ENCODE peak calls at places on chromosomes 1 and 21, in ten cellular contexts. T is transverse colon, V is IMR-90, K is stomach, I is mesendoderm, M is NT2/D1, A is neural progenitor cell, Q is keratinocyte, S is endothelial cell of umbilical vein, W is osteoblast. E is an unnamed sample. For H3K4me1, the result is how much of the 10 kb centered on the place peaks cover.

GRCh38 chr1:61400131-61400530 is 317.8 kb downstream of the NFIA start:
- DNase-seq in T (no peak), V (no peak), K (no peak), I (no peak), M (no peak), A (no peak), Q (no peak), S (peak), W (peak), E (no peak)

GRCh38 chr1:6962956-6963915 is 178.0 kb downstream of the CAMTA1 start:
- DNase-seq in T (peak), V (no peak), K (peak), I (no peak), M (peak), A (peak), Q (no peak), S (peak), W (peak), E (peak)

GRCh38 chr1:151282883-151283725 is 1.0 kb downstream of the ZNF687 start:
- DNase-seq in T (peak), V (no peak), K (peak), I (peak), M (no peak), A (peak), Q (no peak), S (peak), W (peak), E (peak)

GRCh38 chr1:8251635-8252034 is 66.3 kb upstream of the SLC45A1 start:
- DNase-seq in T (no peak), V (no peak), K (no peak), I (no peak), M (no peak), A (no peak), Q (no peak), S (no peak), W (no peak), E (peak)

GRCh38 chr1:196078691-196079090 is 529.5 kb downstream of the KCNT2 start:
- DNase-seq in T (no peak), V (peak), K (no peak), I (no peak), M (no peak), A (no peak), Q (no peak), S (no peak), W (no peak), E (no peak)

GRCh38 chr1:47991187-47991586 is 6.0 kb downstream of the TRABD2B start:
- DNase-seq in T (no peak), V (no peak), K (no peak), I (peak), M (no peak), A (no peak), Q (peak), S (no peak), W (peak), E (no peak)

GRCh38 chr1:169874229-169874628 is 19.5 kb downstream of the SCYL3 start:
- DNase-seq in T (no peak), V (peak), K (no peak), I (no peak), M (no peak), A (no peak), Q (no peak), S (no peak), W (peak), E (no peak)

GRCh38 chr21:44392916-44393315 is 39.5 kb downstream of the TRPM2 start:
- DNase-seq in T (no peak), V (no peak), K (no peak), I (no peak), M (no peak), A (peak), Q (no peak), S (no peak), W (peak), E (no peak)

GRCh38 chr1:18515120-18515667 is 34.5 kb downstream of the KLHDC7A start:
- DNase-seq in T (no peak), V (no peak), K (no peak), I (no peak), M (no peak), A (no peak), Q (no peak), S (no peak), W (no peak), E (no peak)

GRCh38 chr1:248243204-248243603 is 12.0 kb downstream of the OR2M4 start:
- DNase-seq in T (no peak), V (peak), K (no peak), I (peak), M (peak), A (peak), Q (no peak), S (no peak), W (peak), E (no peak)

GRCh38 chr1:215181518-215181917 is 99.0 kb downstream of the KCNK2 start:
- DNase-seq in T (no peak), V (no peak), K (no peak), I (no peak), M (no peak), A (peak), Q (no peak), S (peak), W (no peak), E (no peak)

GRCh38 chr1:67746299-67746698 is 61.3 kb downstream of the GADD45A start:
- DNase-seq in T (no peak), V (no peak), K (no peak), I (peak), M (peak), A (peak), Q (no peak), S (no peak), W (no peak), E (no peak)

GRCh38 chr1:47866631-47867446 is 130.3 kb downstream of the TRABD2B start:
- DNase-seq in T (no peak), V (no peak), K (no peak), I (no peak), M (no peak), A (no peak), Q (no peak), S (no peak), W (no peak), E (no peak)

GRCh38 chr1:204858381-204858821 is 12.3 kb upstream of the NFASC start:
- DNase-seq in T (no peak), V (no peak), K (no peak), I (no peak), M (peak), A (peak), Q (no peak), S (no peak), W (no peak), E (no peak)

GRCh38 chr1:15869413-15869812 is 21.9 kb downstream of the SPEN start:
- DNase-seq in T (no peak), V (no peak), K (no peak), I (no peak), M (no peak), A (no peak), Q (no peak), S (no peak), W (no peak), E (no peak)

GRCh38 chr1:51231121-51231520 is 5.0 kb upstream of the RNF11 start:
- DNase-seq in T (no peak), V (peak), K (no peak), I (no peak), M (no peak), A (no peak), Q (no peak), S (no peak), W (peak), E (no peak)

GRCh38 chr1:97145321-97145956 is 423.9 kb downstream of the PTBP2 start:
- DNase-seq in T (no peak), V (peak), K (no peak), I (no peak), M (no peak), A (peak), Q (no peak), S (peak), W (peak), E (no peak)

GRCh38 chr1:45327644-45328515 is 1.2 kb downstream of the HPDL start:
- DNase-seq in T (peak), V (no peak), K (no peak), I (peak), M (no peak), A (no peak), Q (no peak), S (no peak), W (peak), E (no peak)

GRCh38 chr1:54260810-54261209 is 60.8 kb downstream of the MRPL37 start:
- DNase-seq in T (no peak), V (no peak), K (no peak), I (no peak), M (no peak), A (no peak), Q (no peak), S (no peak), W (no peak), E (no peak)

GRCh38 chr1:91450260-91450659 is 45.6 kb upstream of the HFM1 start:
- DNase-seq in T (no peak), V (no peak), K (no peak), I (no peak), M (no peak), A (no peak), Q (no peak), S (no peak), W (no peak), E (no peak)

GRCh38 chr1:94527447-94528031 is 14.0 kb downstream of the F3 start:
- DNase-seq in T (no peak), V (peak), K (no peak), I (peak), M (no peak), A (peak), Q (no peak), S (peak), W (no peak), E (no peak)

GRCh38 chr1:169368406-169368769 is 393 bp downstream of the BLZF1 start:
- DNase-seq in T (peak), V (peak), K (peak), I (no peak), M (no peak), A (peak), Q (no peak), S (peak), W (no peak), E (no peak)

GRCh38 chr1:147736847-147737246 is 23.6 kb downstream of the GJA5 start:
- DNase-seq in T (no peak), V (no peak), K (no peak), I (no peak), M (no peak), A (no peak), Q (no peak), S (no peak), W (no peak), E (no peak)

GRCh38 chr1:215005656-215006335 is 76.7 kb upstream of the KCNK2 start:
- DNase-seq in T (no peak), V (no peak), K (no peak), I (no peak), M (no peak), A (no peak), Q (no peak), S (no peak), W (no peak), E (no peak)

GRCh38 chr1:59434336-59434735 is 137.4 kb downstream of the FGGY start:
- DNase-seq in T (no peak), V (no peak), K (no peak), I (peak), M (no peak), A (no peak), Q (no peak), S (no peak), W (peak), E (peak)

GRCh38 chr1:8902765-8903164 is 24.3 kb upstream of the ENO1 start:
- DNase-seq in T (no peak), V (peak), K (no peak), I (no peak), M (no peak), A (no peak), Q (peak), S (no peak), W (no peak), E (no peak)

GRCh38 chr1:183315987-183316758 is 102.0 kb downstream of the NMNAT2 start:
- DNase-seq in T (no peak), V (no peak), K (no peak), I (peak), M (no peak), A (no peak), Q (no peak), S (no peak), W (peak), E (no peak)

GRCh38 chr1:6498576-6499111 is 7.2 kb upstream of the PLEKHG5 start:
- DNase-seq in T (no peak), V (no peak), K (no peak), I (no peak), M (no peak), A (no peak), Q (no peak), S (no peak), W (peak), E (no peak)

GRCh38 chr1:10424034-10424433 is 6.2 kb upstream of the CENPS start:
- DNase-seq in T (peak), V (peak), K (no peak), I (no peak), M (no peak), A (no peak), Q (no peak), S (no peak), W (peak), E (peak)

GRCh38 chr1:98458514-98459259 is 202.8 kb upstream of the SNX7 start:
- DNase-seq in T (no peak), V (no peak), K (no peak), I (peak), M (peak), A (peak), Q (no peak), S (no peak), W (no peak), E (no peak)

GRCh38 chr1:70685300-70686286 is 274.5 kb downstream of the CTH start:
- DNase-seq in T (peak), V (peak), K (peak), I (peak), M (peak), A (peak), Q (peak), S (peak), W (peak), E (peak)

GRCh38 chr1:31593770-31594632 is 17.7 kb downstream of the TINAGL1 start:
- DNase-seq in T (peak), V (peak), K (peak), I (peak), M (peak), A (peak), Q (no peak), S (peak), W (peak), E (peak)

GRCh38 chr1:31598980-31599379 is 18.5 kb upstream of the HCRTR1 start:
- DNase-seq in T (no peak), V (no peak), K (no peak), I (no peak), M (no peak), A (no peak), Q (no peak), S (no peak), W (no peak), E (no peak)

GRCh38 chr1:31595836-31596736 is 19.8 kb downstream of the TINAGL1 start:
- DNase-seq in T (no peak), V (no peak), K (no peak), I (no peak), M (no peak), A (no peak), Q (no peak), S (peak), W (no peak), E (no peak)

GRCh38 chr1:31593136-31593665 is 16.9 kb downstream of the TINAGL1 start:
- DNase-seq in T (no peak), V (no peak), K (no peak), I (no peak), M (no peak), A (no peak), Q (no peak), S (no peak), W (no peak), E (no peak)

DNA sequence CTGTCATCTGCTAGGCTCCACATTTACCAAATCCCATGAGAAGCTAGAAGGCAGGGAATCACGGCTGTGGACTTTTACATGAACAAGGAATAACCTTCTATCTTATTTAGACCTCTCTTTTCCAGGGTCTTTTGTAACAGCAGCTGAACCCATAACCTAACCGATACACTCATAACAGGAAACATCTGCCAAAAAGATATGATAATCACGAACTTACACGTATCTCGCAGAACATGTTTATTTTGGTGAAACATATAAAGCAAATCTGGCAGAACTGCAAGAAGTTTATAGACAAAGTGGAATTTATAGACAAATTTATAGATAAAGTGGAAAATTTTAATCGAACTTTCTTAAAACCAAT is 20.4 kb downstream of the TINAGL1 start:
- DNase-seq in T (no peak), V (peak), K (no peak), I (no peak), M (no peak), A (no peak), Q (no peak), S (peak), W (no peak), E (no peak)
- H3K4me1 ChIP-seq in T (under half), V (under half), K (under half), I (under half), M (under half), A (under half), Q (under half), S (under half), W (under half), E (under half)

DNA sequence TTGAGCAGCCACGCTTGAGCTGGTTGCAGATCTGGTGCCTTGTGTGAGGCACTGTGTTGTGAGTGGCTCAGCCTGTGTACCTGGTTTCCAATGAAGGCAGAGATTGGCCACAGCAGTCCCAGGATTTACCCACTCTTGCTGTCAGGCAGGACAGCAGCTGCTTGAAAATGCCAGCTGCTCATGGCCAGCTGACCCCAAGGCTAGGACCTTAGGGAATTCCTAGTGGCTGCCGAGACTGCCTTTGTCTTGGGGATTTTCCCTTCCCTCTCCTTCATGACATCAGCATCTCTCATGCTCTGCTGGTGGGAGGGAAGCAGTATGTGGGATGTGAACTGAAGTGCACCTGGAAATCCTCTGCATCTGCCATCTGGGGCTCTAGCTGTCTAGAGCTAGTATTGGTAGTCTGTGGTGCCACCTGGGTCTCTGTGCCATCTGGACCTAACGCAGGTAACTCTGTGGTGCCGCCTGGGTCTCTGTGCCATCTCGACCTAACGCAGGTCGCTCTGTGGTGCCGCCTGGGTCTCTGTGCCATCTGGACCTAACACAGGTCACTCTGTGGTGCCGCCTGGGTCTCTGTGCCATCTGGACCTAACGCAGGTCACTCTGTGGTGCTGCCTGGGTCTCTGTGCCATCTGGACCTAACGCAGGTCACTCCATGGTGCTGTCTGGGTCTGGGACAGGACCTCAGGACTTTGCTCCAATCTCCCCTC is 3.8 kb upstream of the LRRC47 start:
- DNase-seq in T (no peak), V (no peak), K (no peak), I (no peak), M (no peak), A (no peak), Q (no peak), S (no peak), W (peak), E (no peak)
- H3K4me1 ChIP-seq in T (under half), V (under half), K (under half), I (under half), M (under half), A (under half), Q (under half), S (under half), W (under half), E (under half)

DNA sequence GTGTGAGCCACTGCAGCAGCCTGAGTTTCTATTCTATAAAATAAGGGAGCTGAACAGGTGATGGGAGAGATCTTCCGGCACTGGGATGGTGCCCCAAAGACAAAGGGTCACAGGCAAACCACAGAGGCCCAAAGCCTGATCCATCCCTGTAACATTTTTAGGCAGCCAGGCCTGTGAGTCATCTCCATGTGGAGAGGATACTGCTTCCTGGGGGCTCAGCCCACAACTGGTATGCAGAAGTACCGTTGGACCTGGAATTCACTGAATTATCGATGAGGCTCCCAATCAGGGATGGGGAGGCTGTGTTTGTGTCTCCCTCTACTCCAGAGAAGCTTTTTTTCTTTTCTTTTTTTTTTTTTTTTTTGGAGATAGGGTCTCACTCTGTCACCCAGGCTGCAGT is 48.8 kb upstream of the WASF2 start:
- DNase-seq in T (no peak), V (peak), K (no peak), I (peak), M (no peak), A (no peak), Q (no peak), S (no peak), W (peak), E (no peak)
- H3K4me1 ChIP-seq in T (under half), V (under half), K (half or more), I (under half), M (half or more), A (under half), Q (half or more), S (under half), W (half or more), E (under half)

GRCh38 chr1:117672756-117673155 is 66.9 kb downstream of the TENT5C start:
- DNase-seq in T (no peak), V (no peak), K (no peak), I (no peak), M (no peak), A (no peak), Q (no peak), S (no peak), W (no peak), E (no peak)
- H3K4me1 ChIP-seq in T (under half), V (under half), K (under half), I (under half), M (under half), A (under half), Q (under half), S (under half), W (under half), E (under half)

GRCh38 chr1:2886631-2887030 is 85.1 kb upstream of the TTC34 start:
- DNase-seq in T (no peak), V (no peak), K (no peak), I (no peak), M (no peak), A (no peak), Q (no peak), S (no peak), W (no peak), E (no peak)

GRCh38 chr1:2882968-2883696 is 81.6 kb upstream of the TTC34 start:
- DNase-seq in T (no peak), V (no peak), K (no peak), I (no peak), M (no peak), A (no peak), Q (no peak), S (no peak), W (no peak), E (no peak)

GRCh38 chr1:2885001-2885400 is 83.5 kb upstream of the TTC34 start:
- DNase-seq in T (no peak), V (no peak), K (no peak), I (no peak), M (no peak), A (no peak), Q (no peak), S (no peak), W (no peak), E (no peak)

GRCh38 chr1:2890221-2890850 is 88.8 kb upstream of the TTC34 start:
- DNase-seq in T (no peak), V (no peak), K (no peak), I (no peak), M (no peak), A (no peak), Q (no peak), S (no peak), W (no peak), E (no peak)

DNA sequence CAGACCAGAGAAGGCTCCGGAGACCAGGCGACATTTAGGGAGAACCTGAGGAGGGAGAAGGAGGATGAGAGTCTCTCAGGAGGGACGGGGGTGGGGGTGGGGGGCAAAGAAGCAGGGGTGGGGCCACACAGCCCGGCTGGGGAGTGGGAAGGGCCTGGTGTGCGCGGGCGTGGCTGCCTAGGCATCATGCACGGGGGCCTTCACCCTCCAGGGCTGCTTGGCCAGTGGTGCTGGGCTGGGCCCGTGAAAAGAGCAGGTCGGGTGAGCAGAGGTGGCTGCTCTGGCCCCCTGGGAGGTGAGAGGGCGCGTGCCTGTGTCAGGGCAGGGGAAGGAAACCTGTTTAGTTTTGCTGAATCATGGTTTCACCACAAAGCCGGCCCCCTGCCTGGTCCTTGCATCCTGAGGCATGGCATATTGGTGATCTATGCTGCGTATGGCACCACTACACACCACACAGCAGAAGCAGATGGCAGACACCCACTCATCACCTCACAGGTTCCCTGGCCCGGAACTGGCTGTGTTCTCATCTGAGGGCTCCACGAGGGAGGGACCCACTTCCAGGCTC is 86.9 kb upstream of the TTC34 start:
- DNase-seq in T (no peak), V (no peak), K (no peak), I (no peak), M (no peak), A (no peak), Q (no peak), S (no peak), W (no peak), E (no peak)
- H3K4me1 ChIP-seq in T (under half), V (under half), K (under half), I (under half), M (under half), A (under half), Q (under half), S (under half), W (under half), E (under half)